ENCODE peak calls at places on chromosomes 13 and 19, in six cellular contexts. One of them, this sample, is unnamed.

GRCh38 chr13:44814144-44814543 is 175.1 kb downstream of the NUFIP1 start:
- DNase-seq in type B pancreatic cell: no peak
- DNase-seq in AG10803: no peak
- DNase-seq in body of pancreas: no peak
- DNase-seq in upper lobe of right lung: no peak
- DNase-seq in thyroid gland: no peak
- DNase-seq in this sample: no peak

GRCh38 chr13:51007216-51007615 is 97.6 kb downstream of the RNASEH2B start:
- DNase-seq in body of pancreas: no peak
- DNase-seq in thyroid gland: no peak
- DNase-seq in type B pancreatic cell: no peak
- DNase-seq in upper lobe of right lung: no peak
- DNase-seq in AG10803: no peak
- DNase-seq in this sample: no peak

GRCh38 chr13:36341718-36342117 is 4.5 kb downstream of the SPART start:
- DNase-seq in body of pancreas: no peak
- DNase-seq in upper lobe of right lung: no peak
- DNase-seq in AG10803: peak
- DNase-seq in type B pancreatic cell: no peak
- DNase-seq in thyroid gland: no peak
- DNase-seq in this sample: peak

GRCh38 chr13:48236528-48237353 is 3.7 kb downstream of the ITM2B start:
- DNase-seq in type B pancreatic cell: no peak
- DNase-seq in body of pancreas: no peak
- DNase-seq in AG10803: peak
- DNase-seq in thyroid gland: no peak
- DNase-seq in upper lobe of right lung: no peak
- DNase-seq in this sample: peak

GRCh38 chr19:41401483-41401882 is 3.9 kb downstream of the BCKDHA start:
- DNase-seq in upper lobe of right lung: no peak
- DNase-seq in thyroid gland: no peak
- DNase-seq in AG10803: no peak
- DNase-seq in type B pancreatic cell: no peak
- DNase-seq in body of pancreas: no peak
- DNase-seq in this sample: no peak

GRCh38 chr19:13597625-13598024 is 91.3 kb upstream of the CACNA1A start:
- DNase-seq in type B pancreatic cell: no peak
- DNase-seq in AG10803: peak
- DNase-seq in thyroid gland: peak
- DNase-seq in body of pancreas: peak
- DNase-seq in upper lobe of right lung: no peak
- DNase-seq in this sample: peak

GRCh38 chr13:40589285-40590109 is 76.9 kb downstream of the FOXO1 start:
- DNase-seq in thyroid gland: no peak
- DNase-seq in type B pancreatic cell: no peak
- DNase-seq in upper lobe of right lung: no peak
- DNase-seq in body of pancreas: peak
- DNase-seq in AG10803: peak
- DNase-seq in this sample: peak

GRCh38 chr13:21074601-21075302 is 13.4 kb upstream of the LATS2 start:
- DNase-seq in body of pancreas: peak
- DNase-seq in upper lobe of right lung: no peak
- DNase-seq in type B pancreatic cell: no peak
- DNase-seq in AG10803: peak
- DNase-seq in thyroid gland: no peak
- DNase-seq in this sample: no peak

GRCh38 chr13:46575321-46575721 is 22.4 kb downstream of the LRCH1 start:
- DNase-seq in type B pancreatic cell: no peak
- DNase-seq in upper lobe of right lung: no peak
- DNase-seq in AG10803: peak
- DNase-seq in body of pancreas: no peak
- DNase-seq in thyroid gland: no peak
- DNase-seq in this sample: no peak

GRCh38 chr19:33235269-33235995 is 9.8 kb upstream of the SLC7A10 start:
- DNase-seq in body of pancreas: peak
- DNase-seq in thyroid gland: peak
- DNase-seq in AG10803: peak
- DNase-seq in upper lobe of right lung: peak
- DNase-seq in type B pancreatic cell: peak
- DNase-seq in this sample: peak

GRCh38 chr19:45508681-45508930 is 1.3 kb downstream of the VASP start:
- DNase-seq in upper lobe of right lung: no peak
- DNase-seq in AG10803: no peak
- DNase-seq in thyroid gland: no peak
- DNase-seq in type B pancreatic cell: no peak
- DNase-seq in body of pancreas: no peak
- DNase-seq in this sample: no peak

GRCh38 chr19:34269968-34270621 is 15.7 kb downstream of the GARRE1 start:
- DNase-seq in upper lobe of right lung: peak
- DNase-seq in type B pancreatic cell: no peak
- DNase-seq in body of pancreas: peak
- DNase-seq in AG10803: peak
- DNase-seq in thyroid gland: peak
- DNase-seq in this sample: peak

GRCh38 chr19:2034729-2035589 is 16.1 kb downstream of the MKNK2 start:
- DNase-seq in AG10803: no peak
- DNase-seq in thyroid gland: peak
- DNase-seq in body of pancreas: peak
- DNase-seq in upper lobe of right lung: peak
- DNase-seq in type B pancreatic cell: peak
- DNase-seq in this sample: peak

GRCh38 chr19:40754611-40755247 is 3.7 kb downstream of the SNRPA start:
- DNase-seq in thyroid gland: no peak
- DNase-seq in body of pancreas: peak
- DNase-seq in upper lobe of right lung: no peak
- DNase-seq in type B pancreatic cell: no peak
- DNase-seq in AG10803: peak
- DNase-seq in this sample: no peak

GRCh38 chr19:34173145-34173956 is 1.0 kb downstream of the LSM14A start:
- DNase-seq in thyroid gland: peak
- DNase-seq in type B pancreatic cell: no peak
- DNase-seq in AG10803: peak
- DNase-seq in upper lobe of right lung: no peak
- DNase-seq in body of pancreas: peak
- DNase-seq in this sample: peak

GRCh38 chr19:15790096-15790495 is 2.6 kb downstream of the OR10H5 start:
- DNase-seq in body of pancreas: no peak
- DNase-seq in thyroid gland: no peak
- DNase-seq in upper lobe of right lung: no peak
- DNase-seq in AG10803: no peak
- DNase-seq in type B pancreatic cell: no peak
- DNase-seq in this sample: no peak

GRCh38 chr13:29589967-29590366 is 5.5 kb downstream of the SLC7A1 start:
- DNase-seq in type B pancreatic cell: no peak
- DNase-seq in AG10803: no peak
- DNase-seq in body of pancreas: no peak
- DNase-seq in thyroid gland: no peak
- DNase-seq in upper lobe of right lung: no peak
- DNase-seq in this sample: no peak
- TF ChIP-seq CTCF in type B pancreatic cell: no peak
- TF ChIP-seq CTCF in AG10803: peak
- TF ChIP-seq CTCF in body of pancreas: no peak
- TF ChIP-seq CTCF in thyroid gland: no peak
- TF ChIP-seq CTCF in upper lobe of right lung: no peak
- TF ChIP-seq CTCF in this sample: no peak

DNA sequence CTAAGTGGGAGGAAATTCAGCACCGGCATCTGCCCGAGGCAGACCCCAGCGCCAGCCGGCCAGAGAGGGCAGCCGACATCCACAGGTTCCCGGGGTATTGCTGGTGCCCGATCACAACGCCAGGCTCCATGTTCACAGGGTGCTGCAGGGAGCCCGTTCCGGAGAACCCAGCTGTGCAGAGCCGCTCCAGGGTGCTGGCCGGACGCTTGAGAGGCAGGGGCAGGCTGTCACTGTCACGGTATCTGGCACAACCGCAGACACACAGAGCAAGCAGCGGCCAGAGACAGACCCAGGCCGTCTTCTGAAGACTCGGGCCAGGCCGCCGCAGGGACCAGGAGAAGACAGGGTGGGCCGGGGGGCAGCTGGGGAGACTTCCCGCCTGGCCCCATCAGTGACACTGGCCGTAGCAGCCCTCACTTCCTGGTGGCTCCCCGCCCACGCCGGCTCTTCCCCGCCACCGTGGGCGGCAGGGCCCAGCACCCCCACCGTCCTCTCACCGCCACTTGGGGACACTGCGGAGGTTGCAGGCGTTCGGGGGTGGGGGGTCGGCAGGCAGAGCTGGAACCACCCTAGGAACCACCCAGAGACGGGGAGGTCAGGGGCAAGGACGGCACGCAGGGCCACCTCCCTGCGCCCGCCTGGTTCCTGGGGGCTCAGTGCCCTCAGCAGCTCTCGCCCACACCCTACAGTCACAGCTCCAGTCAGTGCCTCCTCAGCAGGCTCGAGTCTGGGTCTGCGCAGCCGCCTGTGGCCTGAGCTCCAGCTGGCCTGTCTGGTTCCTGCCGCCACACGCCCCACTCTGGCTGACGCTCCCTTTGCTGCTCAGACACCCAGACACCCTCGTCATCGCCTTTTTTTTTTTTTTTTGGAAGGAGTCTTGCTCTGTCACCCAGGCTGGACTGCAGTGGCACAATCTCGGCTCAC is 3.8 kb downstream of the RNF126 start:
- DNase-seq in type B pancreatic cell: no peak
- DNase-seq in body of pancreas: peak
- DNase-seq in upper lobe of right lung: no peak
- DNase-seq in thyroid gland: no peak
- DNase-seq in AG10803: peak
- DNase-seq in this sample: no peak
- TF ChIP-seq CTCF in type B pancreatic cell: no peak
- TF ChIP-seq CTCF in body of pancreas: no peak
- TF ChIP-seq CTCF in upper lobe of right lung: no peak
- TF ChIP-seq CTCF in thyroid gland: no peak
- TF ChIP-seq CTCF in AG10803: no peak
- TF ChIP-seq CTCF in this sample: no peak

GRCh38 chr19:36106991-36107390 is 4.0 kb upstream of the OVOL3 start:
- DNase-seq in thyroid gland: no peak
- DNase-seq in type B pancreatic cell: no peak
- DNase-seq in upper lobe of right lung: no peak
- DNase-seq in body of pancreas: no peak
- DNase-seq in AG10803: no peak
- DNase-seq in this sample: no peak

GRCh38 chr19:36103040-36103626 is 7.8 kb upstream of the OVOL3 start:
- DNase-seq in AG10803: no peak
- DNase-seq in thyroid gland: no peak
- DNase-seq in type B pancreatic cell: no peak
- DNase-seq in upper lobe of right lung: no peak
- DNase-seq in body of pancreas: no peak
- DNase-seq in this sample: no peak

GRCh38 chr19:36103842-36104552 is 6.9 kb upstream of the OVOL3 start:
- DNase-seq in thyroid gland: no peak
- DNase-seq in body of pancreas: no peak
- DNase-seq in AG10803: no peak
- DNase-seq in type B pancreatic cell: no peak
- DNase-seq in upper lobe of right lung: no peak
- DNase-seq in this sample: no peak

GRCh38 chr19:36108684-36109083 is 2.3 kb upstream of the OVOL3 start:
- DNase-seq in thyroid gland: no peak
- DNase-seq in type B pancreatic cell: no peak
- DNase-seq in AG10803: no peak
- DNase-seq in upper lobe of right lung: no peak
- DNase-seq in body of pancreas: no peak
- DNase-seq in this sample: no peak

DNA sequence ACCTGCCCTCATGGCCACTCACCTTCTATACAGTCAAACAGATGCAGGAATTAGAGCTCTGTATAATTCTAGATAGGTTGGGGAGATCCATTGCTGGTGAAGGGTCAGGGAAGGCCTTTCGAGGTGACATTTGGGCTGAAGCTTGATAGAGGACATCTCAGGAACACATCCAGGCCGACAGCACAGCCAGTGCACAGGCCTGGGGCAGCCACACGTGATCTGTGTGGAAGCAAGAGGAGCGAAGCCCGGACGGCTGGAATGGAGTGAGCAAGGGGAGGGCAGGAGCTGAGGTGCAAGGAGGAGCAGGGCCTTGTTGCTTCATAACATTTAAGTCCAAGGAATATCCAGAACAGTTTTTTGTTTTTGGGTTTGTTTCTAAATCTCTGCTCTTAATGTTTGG is 4.5 kb upstream of the OVOL3 start:
- DNase-seq in type B pancreatic cell: no peak
- DNase-seq in upper lobe of right lung: no peak
- DNase-seq in AG10803: no peak
- DNase-seq in body of pancreas: no peak
- DNase-seq in thyroid gland: no peak
- DNase-seq in this sample: no peak
- TF ChIP-seq CTCF in type B pancreatic cell: no peak
- TF ChIP-seq CTCF in upper lobe of right lung: no peak
- TF ChIP-seq CTCF in AG10803: no peak
- TF ChIP-seq CTCF in body of pancreas: no peak
- TF ChIP-seq CTCF in thyroid gland: no peak
- TF ChIP-seq CTCF in this sample: no peak

DNA sequence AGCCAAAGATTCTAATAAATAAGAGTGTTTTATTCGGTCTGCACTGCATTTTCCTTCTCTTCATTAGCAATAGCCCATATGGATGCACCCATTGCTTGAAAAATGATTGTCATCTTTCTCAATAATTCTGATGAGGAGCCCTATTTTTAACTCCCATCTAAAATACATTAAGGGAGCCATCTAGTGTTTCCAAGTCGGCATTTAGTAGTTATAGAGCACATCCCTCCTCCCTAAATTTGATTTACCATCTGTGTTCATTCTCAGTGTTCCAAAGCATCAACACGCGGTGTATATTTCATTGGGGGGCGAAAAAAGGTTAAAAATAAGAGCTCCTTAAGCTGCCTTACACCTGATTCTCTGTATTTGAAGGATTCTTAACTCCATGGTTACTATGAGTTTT is 119.2 kb upstream of the IPO5 start:
- DNase-seq in type B pancreatic cell: no peak
- DNase-seq in body of pancreas: no peak
- DNase-seq in thyroid gland: no peak
- DNase-seq in upper lobe of right lung: no peak
- DNase-seq in AG10803: no peak
- DNase-seq in this sample: peak
- TF ChIP-seq CTCF in type B pancreatic cell: no peak
- TF ChIP-seq CTCF in body of pancreas: no peak
- TF ChIP-seq CTCF in thyroid gland: no peak
- TF ChIP-seq CTCF in upper lobe of right lung: no peak
- TF ChIP-seq CTCF in AG10803: no peak
- TF ChIP-seq CTCF in this sample: no peak

GRCh38 chr19:36214388-36215275 is at the start of the genes ZNF146 and ZNF565:
- DNase-seq in AG10803: peak
- DNase-seq in thyroid gland: peak
- DNase-seq in upper lobe of right lung: peak
- DNase-seq in type B pancreatic cell: peak
- DNase-seq in body of pancreas: peak
- DNase-seq in this sample: peak
- TF ChIP-seq CTCF in AG10803: peak
- TF ChIP-seq CTCF in thyroid gland: no peak
- TF ChIP-seq CTCF in upper lobe of right lung: no peak
- TF ChIP-seq CTCF in type B pancreatic cell: no peak
- TF ChIP-seq CTCF in body of pancreas: no peak
- TF ChIP-seq CTCF in this sample: no peak